ENCODE peak calls at places on chromosomes 16 and 17, in six cellular contexts. O, H, L, N, B and V are unnamed samples.

GRCh38 chr17:45305532-45306087 is 11.2 kb downstream of the MAP3K14 start:
- DNase-seq in O (no peak), H (no peak), L (no peak), N (no peak), B (no peak), V (no peak)

GRCh38 chr16:1265826-1266225 is 10.0 kb downstream of the TPSD1 start:
- DNase-seq in O (no peak), H (no peak), L (no peak), N (no peak), B (no peak), V (peak)

GRCh38 chr17:40931311-40931710 is 6.1 kb downstream of the KRT23 start:
- DNase-seq in O (no peak), H (no peak), L (no peak), N (no peak), B (no peak), V (no peak)

GRCh38 chr17:79630120-79630519 is 19.3 kb upstream of the RBFOX3 start:
- DNase-seq in O (no peak), H (peak), L (no peak), N (no peak), B (no peak), V (peak)

GRCh38 chr17:72422505-72423285 is 301.9 kb downstream of the SOX9 start:
- DNase-seq in O (no peak), H (peak), L (peak), N (no peak), B (peak), V (peak)

GRCh38 chr17:39995438-39995837 is 14.8 kb downstream of the PSMD3 start:
- DNase-seq in O (no peak), H (no peak), L (no peak), N (no peak), B (no peak), V (no peak)

GRCh38 chr17:57293077-57293476 is 36.8 kb downstream of the MSI2 start:
- DNase-seq in O (peak), H (no peak), L (peak), N (no peak), B (no peak), V (no peak)

GRCh38 chr16:30184430-30185140 is 1.2 kb downstream of the CORO1A start:
- DNase-seq in O (no peak), H (no peak), L (no peak), N (peak), B (no peak), V (peak)

GRCh38 chr17:63399856-63400255 is 46.2 kb downstream of the CYB561 start:
- DNase-seq in O (no peak), H (no peak), L (no peak), N (no peak), B (no peak), V (peak)

GRCh38 chr17:27596106-27596505 is 34.9 kb upstream of the LGALS9 start:
- DNase-seq in O (no peak), H (no peak), L (no peak), N (no peak), B (no peak), V (no peak)

GRCh38 chr17:65366102-65366844 is 195.2 kb downstream of the AXIN2 start:
- DNase-seq in O (no peak), H (no peak), L (no peak), N (no peak), B (no peak), V (no peak)

GRCh38 chr16:58243528-58244004 is 45.7 kb upstream of the CSNK2A2 start:
- DNase-seq in O (no peak), H (no peak), L (no peak), N (no peak), B (no peak), V (no peak)

GRCh38 chr16:73020409-73020884 is 27.5 kb downstream of the ZFHX3 start:
- DNase-seq in O (peak), H (no peak), L (peak), N (no peak), B (peak), V (peak)

GRCh38 chr17:58156839-58157803 is 8.9 kb downstream of the OR4D1 start:
- DNase-seq in O (no peak), H (no peak), L (no peak), N (no peak), B (no peak), V (no peak)

GRCh38 chr17:47941998-47942490 is 673 bp downstream of the PNPO start:
- DNase-seq in O (no peak), H (no peak), L (no peak), N (no peak), B (peak), V (no peak)

GRCh38 chr16:80912651-80913050 is 94.0 kb downstream of the CMC2 start:
- DNase-seq in O (no peak), H (no peak), L (no peak), N (no peak), B (no peak), V (no peak)

GRCh38 chr17:65008877-65009276 is 47.7 kb downstream of the GNA13 start:
- DNase-seq in O (no peak), H (no peak), L (no peak), N (no peak), B (no peak), V (no peak)

GRCh38 chr16:30786115-30786935 is 680 bp downstream of the ZNF629 start:
- DNase-seq in O (no peak), H (no peak), L (no peak), N (no peak), B (peak), V (no peak)

GRCh38 chr16:80973991-80974390 is 32.7 kb downstream of the CMC2 start:
- DNase-seq in O (no peak), H (no peak), L (no peak), N (no peak), B (no peak), V (no peak)

GRCh38 chr17:43848601-43849000 is 1.6 kb downstream of the CD300LG start:
- DNase-seq in O (no peak), H (no peak), L (no peak), N (no peak), B (no peak), V (no peak)

GRCh38 chr17:43845772-43846171 is 1.2 kb upstream of the CD300LG start:
- DNase-seq in O (no peak), H (no peak), L (no peak), N (no peak), B (no peak), V (no peak)

GRCh38 chr17:43844241-43844640 is 2.7 kb upstream of the CD300LG start:
- DNase-seq in O (no peak), H (no peak), L (no peak), N (no peak), B (no peak), V (no peak)

GRCh38 chr17:43846963-43847369 is at the start of gene CD300LG:
- DNase-seq in O (no peak), H (no peak), L (no peak), N (no peak), B (no peak), V (peak)

GRCh38 chr17:43846221-43846712 is 709 bp upstream of the CD300LG start:
- DNase-seq in O (peak), H (peak), L (peak), N (peak), B (peak), V (peak)
- TF ChIP-seq POLR2AphosphoS5 in O (peak), H (peak), L (no peak), N (no peak), B (no peak), V (no peak)

DNA sequence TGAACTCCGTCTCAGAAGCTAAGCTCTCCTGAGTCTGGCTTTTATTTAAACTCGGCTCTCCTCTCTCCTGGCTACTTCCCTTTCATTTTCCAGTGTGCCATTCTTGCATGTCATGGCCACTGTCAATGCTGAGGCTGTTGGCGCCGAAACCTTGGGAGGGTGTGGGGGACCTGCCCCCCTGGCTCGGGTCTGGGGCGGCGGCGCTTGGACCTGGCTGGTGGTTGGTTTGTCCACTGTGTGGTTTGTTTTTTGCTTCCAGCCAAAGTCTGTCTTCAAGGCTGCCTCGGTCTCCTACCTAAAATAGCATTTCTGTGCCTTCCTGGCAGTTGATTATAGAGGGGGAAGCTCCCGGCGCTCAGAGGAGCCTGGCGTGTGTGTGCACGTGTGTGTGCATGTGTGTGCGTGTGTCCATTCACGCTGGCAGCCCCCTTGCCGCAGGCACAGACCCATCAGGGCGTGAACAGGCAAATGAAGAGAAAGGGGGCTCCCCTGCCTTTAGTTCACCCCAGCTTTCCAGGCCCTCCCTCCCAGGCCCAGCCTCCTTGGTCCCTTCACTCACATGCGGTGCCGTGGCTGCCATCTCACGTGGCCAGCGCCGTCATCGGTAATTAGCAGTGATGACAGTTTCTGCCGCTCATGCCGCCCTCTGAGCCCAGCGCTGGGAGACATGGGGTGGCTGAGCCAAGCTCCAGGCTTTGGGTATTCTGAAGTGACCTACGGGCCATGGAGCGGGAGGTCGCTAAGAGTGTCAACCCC is 179.9 kb downstream of the SEC14L1 start:
- DNase-seq in O (no peak), H (peak), L (no peak), N (peak), B (no peak), V (peak)
- H3K4me3 ChIP-seq in O (peak), H (peak), L (no peak), N (peak), B (no peak), V (peak)

GRCh38 chr16:67928561-67929364 is 2.9 kb downstream of the CTRL start:
- DNase-seq in O (peak), H (peak), L (peak), N (peak), B (peak), V (peak)
- TF ChIP-seq POLR2AphosphoS5 in O (peak), H (no peak), L (peak), N (peak), B (no peak), V (no peak)

GRCh38 chr17:7293821-7294613 is 422 bp downstream of the YBX2 start:
- DNase-seq in O (no peak), H (no peak), L (no peak), N (no peak), B (no peak), V (no peak)
- H3K4me3 ChIP-seq in O (peak), H (peak), L (no peak), N (no peak), B (no peak), V (peak)

DNA sequence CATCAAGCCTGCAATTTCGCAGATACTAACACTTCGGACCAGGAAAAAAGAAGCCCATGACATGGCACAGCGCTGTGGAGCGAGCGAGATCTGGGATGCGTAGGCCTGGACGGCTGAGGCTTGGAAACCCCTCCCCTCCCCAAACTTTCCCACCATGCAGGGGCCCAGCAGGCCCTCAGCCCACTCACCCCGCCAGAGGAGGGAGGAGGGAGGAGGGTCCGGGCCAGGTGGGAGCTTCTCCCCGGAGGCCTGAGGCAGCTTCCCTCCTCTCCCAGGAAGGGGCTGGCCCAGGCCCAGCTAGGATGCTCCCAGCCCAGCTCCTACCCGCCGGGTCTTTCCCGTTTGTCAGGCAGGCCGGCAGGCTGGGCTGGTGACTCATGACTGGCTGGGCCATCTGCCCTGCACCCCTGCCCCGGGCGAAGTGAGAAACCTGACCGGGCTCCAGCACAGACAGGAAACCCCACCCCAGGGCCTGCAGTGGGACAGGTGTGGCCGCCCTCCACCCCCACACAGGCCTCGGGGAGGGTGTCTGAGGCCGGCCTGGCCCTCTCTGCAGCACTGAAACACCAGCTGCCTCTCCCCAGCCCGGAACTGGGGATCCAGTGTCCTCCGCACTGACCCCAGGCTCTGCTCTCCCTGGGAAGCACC is 34.3 kb upstream of the SLC38A10 start:
- DNase-seq in O (peak), H (peak), L (peak), N (peak), B (peak), V (peak)
- TF ChIP-seq POLR2AphosphoS5 in O (peak), H (peak), L (peak), N (no peak), B (peak), V (peak)

DNA sequence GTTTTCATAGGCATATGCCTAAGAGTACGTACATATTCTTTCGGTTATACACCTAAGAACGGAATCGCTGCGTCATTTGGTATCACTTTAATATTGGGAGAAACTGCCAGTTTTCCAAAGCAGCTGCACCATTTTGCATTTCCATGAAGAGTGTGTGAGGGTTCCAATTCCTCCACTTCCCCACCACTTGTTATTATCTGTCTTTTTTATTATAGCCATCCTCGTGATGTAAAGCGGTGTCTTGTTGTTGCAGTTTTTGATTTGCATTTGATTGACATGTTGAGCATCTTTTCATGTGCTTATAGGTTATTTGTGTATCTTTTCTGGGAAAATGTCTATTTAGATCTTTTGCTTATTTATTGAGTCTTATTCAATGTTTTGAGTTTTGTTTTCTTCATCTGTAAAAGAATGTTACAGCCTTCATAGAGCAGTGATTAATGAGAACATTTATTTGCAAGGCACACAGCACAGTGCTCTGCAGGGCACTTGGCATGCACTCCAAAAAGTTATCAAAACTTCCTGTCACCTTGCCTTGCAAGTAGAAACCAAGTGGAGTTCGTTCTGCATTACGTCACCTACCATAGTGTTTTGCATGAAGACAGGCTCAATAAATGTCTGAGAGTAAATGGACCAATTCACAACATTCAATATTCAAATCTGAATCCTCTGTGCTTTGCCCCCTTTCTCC is 26.6 kb upstream of the ST6GALNAC1 start:
- DNase-seq in O (no peak), H (no peak), L (no peak), N (no peak), B (peak), V (no peak)
- H3K4me3 ChIP-seq in O (no peak), H (no peak), L (no peak), N (no peak), B (no peak), V (no peak)

DNA sequence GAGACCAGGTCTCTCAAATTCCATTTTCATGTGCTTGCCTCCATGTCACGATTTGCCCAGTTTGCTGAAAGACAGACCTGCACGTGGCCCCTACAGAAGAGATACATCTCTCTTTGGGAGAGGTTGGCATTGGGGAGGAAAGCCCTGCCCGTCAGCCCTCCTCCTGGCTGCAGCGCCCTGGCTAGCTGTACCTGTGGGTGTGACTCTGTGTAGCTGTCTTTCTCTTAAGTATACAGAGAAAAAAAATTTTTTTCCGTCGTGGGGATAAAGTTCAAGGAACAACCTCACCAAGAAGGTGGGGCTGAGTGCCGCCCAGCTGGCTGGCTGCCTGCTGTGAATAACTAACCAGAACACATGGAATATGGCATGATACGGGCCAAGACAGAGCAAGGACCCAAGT is 26.5 kb downstream of the TMEM98 start:
- DNase-seq in O (peak), H (no peak), L (no peak), N (no peak), B (no peak), V (no peak)
- TF ChIP-seq POLR2AphosphoS5 in O (no peak), H (no peak), L (no peak), N (no peak), B (no peak), V (no peak)

GRCh38 chr16:86579268-86580062 is 1.1 kb downstream of the FOXL1 start:
- DNase-seq in O (no peak), H (no peak), L (no peak), N (no peak), B (no peak), V (no peak)
- H3K4me3 ChIP-seq in O (peak), H (peak), L (no peak), N (no peak), B (no peak), V (peak)